ENCODE peak calls at places on chromosomes 13 and 19, in four cellular contexts. L is activated CD8-positive, alpha-beta memory T cell treated with anti-CD3 and anti-CD28 coated beads for 48 hours; V is iris pigment epithelial cell; T is tibial nerve. Y is an unnamed sample.

GRCh38 chr19:6464070-6464873 is at the start of gene CRB3:
- DNase-seq in L (no peak), V (no peak), T (no peak), Y (no peak)

GRCh38 chr19:28746486-28746885 is 466.5 kb downstream of the UQCRFS1 start:
- DNase-seq in L (no peak), V (no peak), T (no peak), Y (no peak)

GRCh38 chr19:21109116-21109515 is 27.1 kb downstream of the ZNF714 start:
- DNase-seq in L (no peak), V (peak), T (no peak), Y (no peak)

GRCh38 chr19:33546656-33547055 is 25.1 kb upstream of the PEPD start:
- DNase-seq in L (no peak), V (no peak), T (no peak), Y (no peak)

GRCh38 chr13:39773833-39774232 is 118.4 kb downstream of the COG6 start:
- DNase-seq in L (no peak), V (peak), T (no peak), Y (no peak)

GRCh38 chr19:7506385-7507328 is 9.2 kb upstream of the ZNF358 start:
- DNase-seq in L (no peak), V (peak), T (peak), Y (no peak)

GRCh38 chr13:111505175-111505777 is 184.8 kb downstream of the TEX29 start:
- DNase-seq in L (no peak), V (no peak), T (no peak), Y (no peak)

GRCh38 chr19:38452430-38453366 is 19.2 kb downstream of the RYR1 start:
- DNase-seq in L (no peak), V (no peak), T (no peak), Y (no peak)

GRCh38 chr13:110646442-110647364 is 31.4 kb downstream of the NAXD start:
- DNase-seq in L (no peak), V (no peak), T (no peak), Y (no peak)

GRCh38 chr13:99303863-99304521 is 3.2 kb downstream of the GPR183 start:
- DNase-seq in L (no peak), V (no peak), T (no peak), Y (no peak)

GRCh38 chr13:28537149-28537548 is 42.2 kb upstream of the FLT1 start:
- DNase-seq in L (no peak), V (no peak), T (no peak), Y (no peak)

GRCh38 chr19:57708641-57709354 is at the start of gene ZNF154:
- DNase-seq in L (peak), V (peak), T (no peak), Y (no peak)

GRCh38 chr19:4503224-4504170 is 14.8 kb downstream of the PLIN4 start:
- DNase-seq in L (no peak), V (no peak), T (no peak), Y (no peak)

GRCh38 chr19:33532859-33533455 is 11.4 kb upstream of the PEPD start:
- DNase-seq in L (no peak), V (no peak), T (no peak), Y (no peak)

GRCh38 chr19:49363265-49364082 is at the start of gene DKKL1:
- DNase-seq in L (peak), V (peak), T (peak), Y (peak)

GRCh38 chr19:55539082-55539715 is 2.3 kb upstream of the SBK2 start:
- DNase-seq in L (no peak), V (no peak), T (no peak), Y (no peak)

GRCh38 chr13:102376314-102376713 is 25.5 kb downstream of the FGF14 start:
- DNase-seq in L (no peak), V (no peak), T (no peak), Y (no peak)

GRCh38 chr13:90717451-90717936 is 630.0 kb upstream of the MIR17HG start:
- DNase-seq in L (no peak), V (peak), T (no peak), Y (no peak)

GRCh38 chr13:44854264-44855060 is 134.8 kb downstream of the NUFIP1 start:
- DNase-seq in L (no peak), V (no peak), T (no peak), Y (no peak)

GRCh38 chr13:74026753-74027152 is 107.5 kb downstream of the KLF12 start:
- DNase-seq in L (peak), V (peak), T (no peak), Y (no peak)

GRCh38 chr19:35756373-35757230 is at the start of gene HSPB6:
- DNase-seq in L (no peak), V (peak), T (peak), Y (no peak)

Y was measured in omental fat pad.